ENCODE peak calls at places on chromosomes 1 and 21, in eight cellular contexts. One of them, this sample, is unnamed.

GRCh38 chr1:16076871-16077250 is 3.4 kb upstream of the FAM131C start:
- DNase-seq in lung: no peak
- DNase-seq in AG08395: no peak
- DNase-seq in GM13977: no peak
- DNase-seq in foreskin fibroblast: peak
- DNase-seq in activated effector memory CD4-positive, alpha-beta T cell treated with Interleukin-2 at 50 U/mL for 16 hours: no peak
- DNase-seq in body of pancreas: no peak
- DNase-seq in CD4-positive, CD25-positive, alpha-beta regulatory T cell: no peak
- DNase-seq in this sample: no peak

GRCh38 chr1:47031059-47031458 is 7.6 kb downstream of the CYP4X1 start:
- DNase-seq in foreskin fibroblast: peak
- DNase-seq in CD4-positive, CD25-positive, alpha-beta regulatory T cell: no peak
- DNase-seq in lung: peak
- DNase-seq in GM13977: no peak
- DNase-seq in AG08395: no peak
- DNase-seq in body of pancreas: peak
- DNase-seq in activated effector memory CD4-positive, alpha-beta T cell treated with Interleukin-2 at 50 U/mL for 16 hours: no peak
- DNase-seq in this sample: peak

GRCh38 chr1:198261886-198262285 is 105.1 kb downstream of the NEK7 start:
- DNase-seq in CD4-positive, CD25-positive, alpha-beta regulatory T cell: no peak
- DNase-seq in body of pancreas: no peak
- DNase-seq in GM13977: no peak
- DNase-seq in activated effector memory CD4-positive, alpha-beta T cell treated with Interleukin-2 at 50 U/mL for 16 hours: no peak
- DNase-seq in foreskin fibroblast: no peak
- DNase-seq in lung: no peak
- DNase-seq in AG08395: no peak
- DNase-seq in this sample: no peak

GRCh38 chr1:17881761-17882160 is 126.6 kb downstream of the ACTL8 start:
- DNase-seq in lung: no peak
- DNase-seq in activated effector memory CD4-positive, alpha-beta T cell treated with Interleukin-2 at 50 U/mL for 16 hours: no peak
- DNase-seq in body of pancreas: no peak
- DNase-seq in foreskin fibroblast: peak
- DNase-seq in AG08395: no peak
- DNase-seq in CD4-positive, CD25-positive, alpha-beta regulatory T cell: no peak
- DNase-seq in GM13977: no peak
- DNase-seq in this sample: no peak

GRCh38 chr1:161019767-161020572 is 982 bp downstream of the F11R start:
- DNase-seq in body of pancreas: no peak
- DNase-seq in AG08395: peak
- DNase-seq in foreskin fibroblast: peak
- DNase-seq in CD4-positive, CD25-positive, alpha-beta regulatory T cell: no peak
- DNase-seq in GM13977: no peak
- DNase-seq in lung: no peak
- DNase-seq in activated effector memory CD4-positive, alpha-beta T cell treated with Interleukin-2 at 50 U/mL for 16 hours: no peak
- DNase-seq in this sample: no peak

GRCh38 chr21:45026833-45027232 is 47.5 kb upstream of the ADARB1 start:
- DNase-seq in body of pancreas: no peak
- DNase-seq in foreskin fibroblast: no peak
- DNase-seq in GM13977: no peak
- DNase-seq in CD4-positive, CD25-positive, alpha-beta regulatory T cell: no peak
- DNase-seq in lung: no peak
- DNase-seq in AG08395: no peak
- DNase-seq in activated effector memory CD4-positive, alpha-beta T cell treated with Interleukin-2 at 50 U/mL for 16 hours: no peak
- DNase-seq in this sample: no peak

GRCh38 chr1:65830306-65830705 is 37.6 kb downstream of the PDE4B start:
- DNase-seq in GM13977: no peak
- DNase-seq in AG08395: no peak
- DNase-seq in CD4-positive, CD25-positive, alpha-beta regulatory T cell: no peak
- DNase-seq in lung: no peak
- DNase-seq in foreskin fibroblast: no peak
- DNase-seq in body of pancreas: no peak
- DNase-seq in activated effector memory CD4-positive, alpha-beta T cell treated with Interleukin-2 at 50 U/mL for 16 hours: no peak
- DNase-seq in this sample: no peak

GRCh38 chr1:96234299-96234698 is 487.3 kb upstream of the PTBP2 start:
- DNase-seq in lung: peak
- DNase-seq in foreskin fibroblast: peak
- DNase-seq in body of pancreas: peak
- DNase-seq in activated effector memory CD4-positive, alpha-beta T cell treated with Interleukin-2 at 50 U/mL for 16 hours: no peak
- DNase-seq in AG08395: peak
- DNase-seq in CD4-positive, CD25-positive, alpha-beta regulatory T cell: no peak
- DNase-seq in GM13977: no peak
- DNase-seq in this sample: peak

GRCh38 chr1:40404670-40405462 is 31.3 kb downstream of the SMAP2 start:
- DNase-seq in foreskin fibroblast: peak
- DNase-seq in CD4-positive, CD25-positive, alpha-beta regulatory T cell: peak
- DNase-seq in lung: no peak
- DNase-seq in body of pancreas: peak
- DNase-seq in AG08395: peak
- DNase-seq in GM13977: peak
- DNase-seq in activated effector memory CD4-positive, alpha-beta T cell treated with Interleukin-2 at 50 U/mL for 16 hours: no peak
- DNase-seq in this sample: peak

GRCh38 chr1:201191723-201192477 is 1.3 kb downstream of the IGFN1 start:
- DNase-seq in foreskin fibroblast: peak
- DNase-seq in CD4-positive, CD25-positive, alpha-beta regulatory T cell: no peak
- DNase-seq in lung: no peak
- DNase-seq in body of pancreas: no peak
- DNase-seq in AG08395: peak
- DNase-seq in activated effector memory CD4-positive, alpha-beta T cell treated with Interleukin-2 at 50 U/mL for 16 hours: no peak
- DNase-seq in GM13977: no peak
- DNase-seq in this sample: peak

GRCh38 chr1:41767534-41767933 is 151.2 kb downstream of the HIVEP3 start:
- DNase-seq in GM13977: no peak
- DNase-seq in CD4-positive, CD25-positive, alpha-beta regulatory T cell: no peak
- DNase-seq in activated effector memory CD4-positive, alpha-beta T cell treated with Interleukin-2 at 50 U/mL for 16 hours: no peak
- DNase-seq in AG08395: no peak
- DNase-seq in body of pancreas: no peak
- DNase-seq in lung: no peak
- DNase-seq in foreskin fibroblast: peak
- DNase-seq in this sample: no peak

This sample was measured in brain microvascular endothelial cell.